ENCODE peak calls at places on chromosomes 16 and 17, in seven cellular contexts. J is AG10803; M is CD8-positive, alpha-beta T cell; O is neural progenitor cell; Z is ascending aorta; H is lower lobe of right lung; W is epithelial cell of esophagus. R is an unnamed sample.

GRCh38 chr17:57612202-57613071 is 132.7 kb downstream of the CCDC182 start:
- DNase-seq in J (no peak), M (no peak), O (peak), Z (no peak), H (no peak), W (peak), R (no peak)

GRCh38 chr17:50268040-50268439 is 6.2 kb upstream of the TMEM92 start:
- DNase-seq in J (no peak), M (no peak), O (no peak), Z (no peak), H (peak), W (no peak), R (no peak)

GRCh38 chr17:49755681-49756283 is 8.1 kb downstream of the FAM117A start:
- DNase-seq in J (no peak), M (no peak), O (no peak), Z (no peak), H (no peak), W (no peak), R (no peak)

GRCh38 chr17:42027961-42028790 is 8.3 kb downstream of the NKIRAS2 start:
- DNase-seq in J (no peak), M (no peak), O (peak), Z (no peak), H (no peak), W (peak), R (no peak)

GRCh38 chr17:1034652-1035210 is 37.8 kb downstream of the TIMM22 start:
- DNase-seq in J (no peak), M (no peak), O (no peak), Z (no peak), H (no peak), W (no peak), R (no peak)

GRCh38 chr16:80056334-80056733 is 455.8 kb upstream of the MAF start:
- DNase-seq in J (peak), M (no peak), O (no peak), Z (no peak), H (no peak), W (no peak), R (no peak)

GRCh38 chr16:81266680-81267095 is 28.2 kb downstream of the BCO1 start:
- DNase-seq in J (no peak), M (no peak), O (no peak), Z (no peak), H (no peak), W (peak), R (no peak)

GRCh38 chr17:57689254-57689653 is 55.8 kb downstream of the CCDC182 start:
- DNase-seq in J (no peak), M (no peak), O (no peak), Z (no peak), H (no peak), W (no peak), R (no peak)

GRCh38 chr17:50052822-50053653 is 2.9 kb upstream of the ITGA3 start:
- DNase-seq in J (no peak), M (no peak), O (no peak), Z (no peak), H (peak), W (no peak), R (no peak)

GRCh38 chr16:53509906-53510703 is 7.1 kb upstream of the AKTIP start:
- DNase-seq in J (peak), M (no peak), O (peak), Z (no peak), H (peak), W (peak), R (no peak)

GRCh38 chr17:258045-258734 is 76.7 kb upstream of the DOC2B start:
- DNase-seq in J (no peak), M (no peak), O (no peak), Z (no peak), H (peak), W (no peak), R (no peak)

GRCh38 chr16:12063435-12063834 is 86.9 kb downstream of the SNX29 start:
- DNase-seq in J (no peak), M (no peak), O (no peak), Z (no peak), H (peak), W (no peak), R (no peak)

GRCh38 chr16:5633845-5634440 is 536.3 kb upstream of the EEF2KMT start:
- DNase-seq in J (no peak), M (no peak), O (peak), Z (no peak), H (no peak), W (peak), R (no peak)

GRCh38 chr17:64174686-64175456 is 44.9 kb upstream of the ERN1 start:
- DNase-seq in J (peak), M (no peak), O (no peak), Z (peak), H (peak), W (peak), R (peak)

GRCh38 chr16:50269769-50270509 is 3.6 kb downstream of the ADCY7 start:
- DNase-seq in J (no peak), M (no peak), O (no peak), Z (no peak), H (no peak), W (no peak), R (no peak)

GRCh38 chr17:27038676-27039075 is 255.2 kb upstream of the WSB1 start:
- DNase-seq in J (no peak), M (no peak), O (no peak), Z (no peak), H (no peak), W (no peak), R (no peak)

GRCh38 chr16:6684076-6684673 is 648.5 kb upstream of the RBFOX1 start:
- DNase-seq in J (no peak), M (no peak), O (peak), Z (no peak), H (no peak), W (peak), R (peak)
- TF ChIP-seq CTCF in J (no peak), M (no peak), O (peak), Z (no peak), H (peak), W (peak), R (peak)

GRCh38 chr17:44776628-44777393 is 18.0 kb downstream of the ADAM11 start:
- DNase-seq in J (no peak), M (no peak), O (no peak), Z (no peak), H (no peak), W (no peak), R (no peak)

GRCh38 chr17:44780161-44780560 is 21.4 kb downstream of the ADAM11 start:
- DNase-seq in J (no peak), M (no peak), O (no peak), Z (no peak), H (no peak), W (no peak), R (no peak)

GRCh38 chr17:44777394-44778348 is 18.9 kb downstream of the ADAM11 start:
- DNase-seq in J (no peak), M (no peak), O (no peak), Z (no peak), H (no peak), W (no peak), R (no peak)

GRCh38 chr17:44779211-44780025 is 20.6 kb downstream of the ADAM11 start:
- DNase-seq in J (peak), M (peak), O (peak), Z (no peak), H (peak), W (peak), R (no peak)

DNA sequence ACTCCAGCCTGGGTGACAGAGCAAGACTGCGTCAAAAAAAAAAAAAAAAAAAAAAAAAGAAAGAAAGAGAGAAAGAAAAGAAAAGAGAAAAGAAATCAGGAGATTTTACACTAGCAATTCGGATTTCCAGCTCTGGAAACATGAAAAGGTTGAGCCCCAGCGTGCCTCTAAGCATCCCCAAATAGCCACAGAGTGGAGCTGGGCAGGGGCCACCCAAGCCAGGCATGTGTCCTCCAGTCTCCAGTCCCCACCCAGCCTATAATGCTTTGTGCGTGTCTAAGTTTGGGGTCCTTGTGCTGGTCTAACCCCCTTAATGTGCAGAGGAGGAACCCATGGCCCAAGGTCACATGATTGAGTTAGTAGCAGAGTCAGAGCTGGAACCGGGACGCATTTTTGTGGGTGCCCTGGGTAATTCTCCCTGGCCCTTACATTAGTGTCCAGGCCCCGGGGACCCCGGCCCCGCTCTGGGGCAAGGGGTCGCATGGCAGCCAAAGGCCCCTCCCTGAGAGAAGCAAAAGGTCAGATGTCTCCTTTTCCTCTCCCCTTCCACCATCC is 19.9 kb downstream of the ADAM11 start:
- DNase-seq in J (no peak), M (no peak), O (no peak), Z (no peak), H (no peak), W (no peak), R (no peak)
- H3K4me3 ChIP-seq in J (no peak), M (no peak), O (peak), Z (peak), H (peak), W (no peak), R (peak)

GRCh38 chr17:36768355-36768754 is 167.0 kb downstream of the MRM1 start:
- DNase-seq in J (no peak), M (no peak), O (no peak), Z (no peak), H (no peak), W (no peak), R (no peak)
- TF ChIP-seq CTCF in J (no peak), M (no peak), O (no peak), Z (no peak), H (no peak), W (no peak), R (peak)

GRCh38 chr17:2397247-2398171 is 3.4 kb downstream of the MNT start:
- DNase-seq in J (no peak), M (no peak), O (no peak), Z (no peak), H (no peak), W (no peak), R (no peak)

GRCh38 chr17:2395258-2396170 is 5.3 kb downstream of the MNT start:
- DNase-seq in J (peak), M (no peak), O (no peak), Z (no peak), H (peak), W (peak), R (no peak)

GRCh38 chr17:2394775-2395191 is 6.1 kb downstream of the MNT start:
- DNase-seq in J (no peak), M (no peak), O (no peak), Z (no peak), H (no peak), W (no peak), R (no peak)

GRCh38 chr17:2396568-2397246 is 4.2 kb downstream of the MNT start:
- DNase-seq in J (peak), M (no peak), O (peak), Z (peak), H (peak), W (peak), R (no peak)

GRCh38 chr17:2396192-2396567 is 4.7 kb downstream of the MNT start:
- DNase-seq in J (no peak), M (no peak), O (no peak), Z (no peak), H (no peak), W (no peak), R (no peak)
- H3K4me3 ChIP-seq in J (peak), M (peak), O (peak), Z (peak), H (peak), W (peak), R (peak)

GRCh38 chr17:6574689-6575595 is 18.6 kb upstream of the PITPNM3 start:
- DNase-seq in J (peak), M (no peak), O (peak), Z (no peak), H (peak), W (peak), R (no peak)
- TF ChIP-seq CTCF in J (peak), M (no peak), O (no peak), Z (no peak), H (peak), W (no peak), R (peak)

DNA sequence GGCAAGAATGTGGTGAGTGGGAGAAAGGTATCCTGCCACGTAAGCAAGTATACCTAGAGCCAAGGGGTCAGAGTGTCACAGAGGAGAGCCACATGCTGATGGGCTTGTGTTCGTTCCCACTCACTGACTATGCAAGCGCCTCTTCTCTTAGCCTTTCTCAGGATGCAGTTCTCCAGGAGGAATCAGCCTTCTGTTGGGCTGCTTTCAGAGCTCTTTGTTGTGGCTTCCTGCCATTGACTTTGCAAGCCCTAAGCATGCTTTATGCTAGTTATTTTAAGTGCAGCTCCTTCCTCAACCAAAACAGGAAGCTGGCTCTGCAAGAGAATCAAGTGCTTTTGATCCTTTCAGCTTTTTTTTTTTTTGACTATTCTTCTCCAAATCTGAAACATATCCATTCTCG is 66.6 kb downstream of the SIAH1 start:
- DNase-seq in J (peak), M (no peak), O (no peak), Z (no peak), H (no peak), W (no peak), R (no peak)
- H3K4me3 ChIP-seq in J (no peak), M (no peak), O (no peak), Z (no peak), H (no peak), W (no peak), R (no peak)

GRCh38 chr16:65524231-65524630 is 402.4 kb upstream of the CDH11 start:
- DNase-seq in J (no peak), M (no peak), O (no peak), Z (no peak), H (no peak), W (no peak), R (no peak)

GRCh38 chr16:65524997-65525396 is 403.1 kb upstream of the CDH11 start:
- DNase-seq in J (peak), M (no peak), O (no peak), Z (no peak), H (no peak), W (no peak), R (peak)

GRCh38 chr16:65523258-65523950 is 401.5 kb upstream of the CDH11 start:
- DNase-seq in J (no peak), M (no peak), O (peak), Z (no peak), H (no peak), W (no peak), R (no peak)

GRCh38 chr16:65522412-65522811 is 400.5 kb upstream of the CDH11 start:
- DNase-seq in J (no peak), M (no peak), O (no peak), Z (no peak), H (no peak), W (no peak), R (no peak)

DNA sequence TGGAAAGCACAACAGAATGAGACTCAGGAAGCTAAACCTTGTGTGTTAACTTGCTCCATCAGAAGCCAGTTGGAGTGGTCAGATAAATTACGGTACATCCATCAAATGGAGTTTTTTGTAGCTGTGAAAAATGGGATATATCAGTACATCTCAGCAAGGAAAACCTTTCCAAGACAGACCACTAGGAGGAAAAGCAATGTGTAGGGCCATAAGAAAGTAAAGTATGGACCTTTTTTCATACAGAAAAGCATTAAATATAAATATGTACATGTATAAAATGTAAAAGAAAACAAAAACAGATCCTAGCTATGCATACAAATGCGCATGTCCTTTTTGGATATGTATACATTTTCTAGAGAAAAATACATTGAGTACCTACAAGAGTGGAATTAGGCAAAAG is 403.9 kb upstream of the CDH11 start:
- DNase-seq in J (no peak), M (no peak), O (no peak), Z (no peak), H (no peak), W (no peak), R (no peak)
- TF ChIP-seq CTCF in J (no peak), M (no peak), O (no peak), Z (no peak), H (no peak), W (no peak), R (no peak)

DNA sequence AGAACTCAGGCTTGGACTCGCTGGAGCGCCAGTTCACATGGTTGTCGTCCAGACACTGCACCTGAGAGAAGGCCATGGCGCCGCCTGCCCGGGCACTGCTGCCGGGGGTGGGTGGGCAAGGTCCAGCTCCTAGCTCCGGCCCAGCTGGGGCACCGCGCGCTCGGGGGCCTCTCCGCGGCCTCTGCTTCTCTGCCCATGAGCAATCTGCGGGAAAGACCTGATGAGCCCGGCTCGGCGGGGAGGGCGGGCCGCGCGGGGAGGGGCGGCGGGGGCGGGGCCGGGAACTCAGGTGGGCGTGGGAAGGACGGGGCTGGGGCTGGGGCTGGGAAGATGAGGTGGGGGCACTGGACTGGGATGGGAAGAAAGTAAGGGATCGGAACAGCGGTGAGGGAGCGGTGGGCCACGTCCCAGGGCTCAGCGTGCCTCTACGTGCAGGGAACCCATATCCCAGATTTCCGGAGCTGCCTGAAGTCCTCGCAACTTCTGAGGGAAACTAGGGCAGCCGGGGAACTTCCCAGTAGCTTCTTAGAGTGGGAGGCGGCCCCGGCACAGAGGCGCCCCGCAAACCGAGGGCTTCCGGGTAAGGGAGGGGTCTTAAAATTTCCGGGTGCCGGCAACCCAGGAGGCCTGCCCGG is 481 bp downstream of the FAM83G start:
- DNase-seq in J (peak), M (no peak), O (peak), Z (no peak), H (no peak), W (peak), R (no peak)
- H3K4me3 ChIP-seq in J (peak), M (peak), O (peak), Z (peak), H (peak), W (peak), R (peak)

GRCh38 chr16:27080870-27081269 is 14.1 kb downstream of the C16orf82 start:
- DNase-seq in J (no peak), M (no peak), O (peak), Z (no peak), H (no peak), W (no peak), R (no peak)
- TF ChIP-seq CTCF in J (peak), M (no peak), O (peak), Z (no peak), H (no peak), W (peak), R (peak)

R was measured in epithelial cell of proximal tubule.